ENCODE peak calls at places on chromosomes 16 and 17, in seven cellular contexts. Z is AG04450; C is fibroblast of the aortic adventitia; G is A549; N is WERI-Rb-1; V is CD8-positive, alpha-beta T cell; E is heart right ventricle. T is an unnamed sample.

GRCh38 chr17:78383725-78384471 is 5.4 kb downstream of the PGS1 start:
- DNase-seq in Z (peak), N (no peak), V (no peak), C (peak), E (peak), G (no peak), T (peak)

GRCh38 chr17:75059369-75060345 is 12.6 kb downstream of the KCTD2 start:
- DNase-seq in E (peak), V (no peak), Z (peak), G (peak), N (peak), C (peak), T (peak)

GRCh38 chr17:17467021-17467420 is 9.8 kb upstream of the MED9 start:
- DNase-seq in G (no peak), E (no peak), Z (no peak), V (no peak), N (peak), C (no peak), T (no peak)

GRCh38 chr16:22027633-22028032 is 19.7 kb downstream of the MOSMO start:
- DNase-seq in N (no peak), E (no peak), G (no peak), C (no peak), V (no peak), Z (no peak), T (no peak)

GRCh38 chr16:69313469-69313868 is 2.3 kb downstream of the VPS4A start:
- DNase-seq in G (no peak), Z (no peak), E (no peak), N (no peak), V (no peak), C (no peak), T (no peak)

GRCh38 chr17:62093188-62094155 is 28.4 kb upstream of the MED13 start:
- DNase-seq in V (no peak), C (peak), N (no peak), E (no peak), Z (peak), G (peak), T (peak)

GRCh38 chr17:27573971-27574525 is 56.9 kb upstream of the LGALS9 start:
- DNase-seq in V (no peak), C (peak), E (no peak), G (peak), Z (no peak), N (no peak), T (peak)

GRCh38 chr16:62276632-62277031 is 240.4 kb upstream of the CDH8 start:
- DNase-seq in N (no peak), G (no peak), C (no peak), Z (no peak), V (no peak), E (no peak), T (no peak)

GRCh38 chr16:57475711-57476339 is 10.5 kb downstream of the DOK4 start:
- DNase-seq in V (no peak), Z (no peak), E (no peak), C (no peak), N (peak), G (peak), T (peak)

GRCh38 chr17:47135235-47135634 is 53.9 kb downstream of the CDC27 start:
- DNase-seq in Z (no peak), V (no peak), C (no peak), G (no peak), E (no peak), N (no peak), T (no peak)

GRCh38 chr17:10729334-10730193 is at the start of gene TMEM220:
- DNase-seq in Z (peak), G (peak), C (peak), N (peak), E (peak), V (no peak), T (peak)

GRCh38 chr16:9092282-9092962 is 978 bp downstream of the HAPSTR1 start:
- DNase-seq in G (peak), N (peak), V (peak), Z (no peak), C (no peak), E (peak), T (peak)

GRCh38 chr17:76074390-76075363 is at the start of gene GALR2:
- DNase-seq in G (no peak), N (no peak), C (no peak), V (no peak), Z (no peak), E (no peak), T (no peak)

GRCh38 chr16:53581784-53582183 is 78.8 kb upstream of the AKTIP start:
- DNase-seq in V (no peak), C (no peak), E (no peak), G (no peak), N (no peak), Z (no peak), T (no peak)

GRCh38 chr17:10772425-10773380 is 31.2 kb downstream of the TMEM238L start:
- DNase-seq in V (no peak), E (no peak), N (peak), C (no peak), Z (no peak), G (peak), T (peak)

DNA sequence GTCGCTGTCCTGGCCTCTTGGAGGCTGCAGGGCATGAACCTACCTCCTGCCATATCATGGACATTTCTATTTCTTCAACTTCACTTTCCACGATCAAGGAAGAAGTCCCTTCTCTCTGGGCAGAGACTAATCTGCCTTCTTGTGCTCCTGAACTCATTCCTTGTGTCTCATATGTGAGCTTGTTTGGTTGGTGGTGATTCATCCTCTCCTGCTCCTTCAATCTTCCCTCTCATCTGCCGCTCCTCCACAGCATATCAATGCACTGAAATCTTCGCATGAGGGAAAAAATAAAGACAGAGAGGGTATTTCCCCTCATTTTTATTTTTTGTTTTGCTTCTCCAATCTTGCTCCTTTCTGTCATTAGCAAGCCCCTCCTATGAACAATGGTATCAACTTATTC is 571.7 kb upstream of the GOT2 start:
- DNase-seq in V (no peak), C (no peak), E (no peak), N (no peak), Z (no peak), G (peak), T (no peak)
- H3K4me3 ChIP-seq in V (no peak), C (no peak), E (no peak), N (no peak), Z (no peak), G (no peak), T (no peak)

GRCh38 chr17:66451188-66452149 is 149.1 kb downstream of the PRKCA start:
- DNase-seq in Z (no peak), N (peak), E (no peak), C (no peak), V (no peak), G (peak), T (no peak)
- TF ChIP-seq CTCF in Z (no peak), N (no peak), E (no peak), C (peak), V (no peak), G (peak), T (no peak)

DNA sequence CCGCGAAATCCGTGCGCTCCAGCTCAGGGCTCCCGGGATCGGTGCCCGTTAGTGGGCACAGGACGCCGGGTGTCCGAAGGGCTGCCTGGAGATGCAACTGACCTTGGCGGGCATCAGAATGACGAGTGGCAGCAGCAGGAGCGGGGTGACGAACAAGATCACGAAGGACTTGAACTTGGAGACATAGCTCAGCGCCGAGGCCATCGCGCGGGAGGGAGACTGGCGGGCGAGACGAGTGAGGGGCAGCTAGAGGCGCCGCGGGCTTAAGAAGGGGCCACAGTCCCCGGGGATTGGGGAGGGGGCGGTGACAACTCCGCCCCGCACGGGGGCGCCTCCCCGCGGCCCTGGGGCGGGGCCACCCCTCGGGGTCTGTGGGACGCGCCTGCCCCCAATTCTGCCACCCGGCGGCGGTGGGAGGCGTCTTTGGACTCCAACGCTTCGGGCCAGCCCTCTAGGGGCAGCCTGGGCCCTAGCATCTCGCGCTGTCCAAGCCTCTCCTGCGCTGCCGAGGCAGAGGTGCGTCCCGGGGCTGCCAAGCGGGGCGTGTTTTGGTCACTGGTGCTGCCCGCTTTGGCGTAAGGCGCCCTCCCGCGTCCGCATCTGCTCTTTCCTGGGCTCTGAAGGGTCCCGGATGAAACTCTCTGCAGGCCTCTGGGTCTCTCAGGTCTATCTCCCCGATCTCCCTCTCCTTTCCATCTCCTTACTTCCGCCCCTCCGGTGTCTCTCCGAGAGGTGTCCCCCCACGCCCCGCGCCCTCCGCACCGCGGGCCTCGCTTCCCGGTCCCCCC is at the start of gene SLC13A5:
- DNase-seq in V (no peak), C (peak), Z (no peak), G (peak), N (peak), E (no peak), T (peak)
- H3K4me3 ChIP-seq in V (peak), C (peak), Z (peak), G (peak), N (peak), E (peak), T (peak)

GRCh38 chr17:59845595-59846390 is 47.0 kb downstream of the TUBD1 start:
- DNase-seq in C (peak), N (peak), V (no peak), G (peak), E (no peak), Z (no peak), T (peak)
- TF ChIP-seq CTCF in C (no peak), N (no peak), V (no peak), G (no peak), E (no peak), Z (no peak), T (no peak)

DNA sequence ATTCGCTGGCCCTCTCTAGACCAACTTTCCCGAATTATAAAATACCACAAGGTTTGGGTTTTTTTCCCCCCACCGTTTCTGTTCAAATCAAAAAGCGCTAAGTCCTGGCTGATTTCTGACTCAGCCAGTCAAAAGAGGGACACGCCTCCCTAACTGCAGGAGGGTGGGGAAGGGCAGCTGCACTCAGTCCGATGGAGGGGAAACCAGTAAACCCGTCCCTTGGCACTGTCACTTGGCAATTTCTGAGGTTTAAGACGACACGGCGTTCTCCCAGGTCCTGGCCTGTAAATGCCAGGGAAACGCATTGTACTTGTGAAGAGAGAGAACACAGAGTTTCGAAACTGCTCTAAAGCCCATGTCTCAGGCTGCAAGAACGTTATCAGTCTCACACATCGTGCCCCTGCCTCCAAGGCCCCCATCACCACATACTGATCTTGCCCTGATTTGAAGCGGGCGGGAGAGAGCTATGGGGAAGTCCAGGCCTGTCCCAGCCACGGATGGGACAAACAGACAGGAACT is 57.9 kb downstream of the ZFHX3 start:
- DNase-seq in C (peak), G (no peak), N (no peak), V (no peak), E (peak), Z (peak), T (peak)
- H3K4me3 ChIP-seq in C (peak), G (no peak), N (no peak), V (no peak), E (no peak), Z (peak), T (peak)

GRCh38 chr17:42999003-42999525 is 845 bp downstream of the RPL27 start:
- DNase-seq in G (no peak), C (no peak), V (no peak), E (no peak), Z (no peak), N (no peak), T (no peak)

GRCh38 chr17:42997984-42998938 is at the start of gene RPL27:
- DNase-seq in C (peak), G (peak), Z (peak), N (peak), E (peak), V (peak), T (peak)

GRCh38 chr17:43006639-43007551 is at the start of gene IFI35:
- DNase-seq in G (peak), N (peak), Z (peak), V (peak), E (peak), C (peak), T (peak)

GRCh38 chr17:43003542-43004172 is 2.9 kb upstream of the IFI35 start:
- DNase-seq in Z (no peak), N (no peak), G (peak), C (peak), V (no peak), E (no peak), T (no peak)
- TF ChIP-seq CTCF in Z (no peak), N (no peak), G (no peak), C (peak), V (no peak), E (no peak), T (no peak)

DNA sequence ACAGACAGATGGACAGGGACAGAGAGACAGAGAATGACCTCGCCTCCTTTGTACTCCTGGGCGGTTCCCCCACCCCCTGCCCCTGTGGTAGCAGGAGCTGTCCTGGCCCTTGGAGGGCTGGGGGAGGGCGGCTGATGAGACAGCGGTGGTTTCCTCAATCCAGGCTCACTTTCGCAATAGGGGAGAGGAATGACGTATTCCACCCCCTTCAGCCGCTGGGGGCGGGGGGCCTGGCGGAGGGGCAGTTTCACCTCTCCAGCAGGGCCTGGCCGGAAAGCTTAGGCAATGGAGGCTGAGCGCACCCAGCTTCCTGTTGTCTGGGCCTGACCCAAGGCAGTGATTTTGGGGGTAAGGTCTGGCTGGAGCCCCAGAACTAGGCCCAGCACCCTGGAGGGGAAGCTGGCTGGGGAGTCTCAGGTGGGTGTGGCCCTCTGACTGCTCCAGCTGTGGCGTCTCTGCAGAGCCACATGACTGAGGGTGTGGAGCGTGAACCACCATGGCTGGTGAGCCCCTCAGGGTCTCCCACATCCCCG is 7.4 kb downstream of the FMNL1 start:
- DNase-seq in Z (peak), G (peak), E (peak), C (peak), V (peak), N (no peak), T (peak)
- H3K4me3 ChIP-seq in Z (peak), G (peak), E (peak), C (no peak), V (peak), N (no peak), T (no peak)